ENCODE peak calls at places on chromosomes 1 and 21, in eight cellular contexts. S, F, K, N, O, X, U and G are unnamed samples. For H3K4me1, the result is how much of the 10 kb centered on the place peaks cover.

GRCh38 chr1:186030453-186030852 is 296.3 kb downstream of the HMCN1 start:
- DNase-seq in X (no peak), U (no peak), S (no peak), O (no peak), K (no peak), F (no peak), N (no peak), G (no peak)

GRCh38 chr1:8355439-8356255 is 37.7 kb downstream of the SLC45A1 start:
- DNase-seq in F (no peak), U (peak), N (no peak), O (no peak), S (no peak), K (no peak), X (no peak), G (no peak)

GRCh38 chr1:109864960-109865611 is 45.6 kb upstream of the CSF1 start:
- DNase-seq in S (no peak), X (no peak), U (peak), K (no peak), O (no peak), N (no peak), F (no peak), G (no peak)

GRCh38 chr1:177063648-177064047 is 100.9 kb downstream of the ASTN1 start:
- DNase-seq in F (no peak), S (no peak), O (no peak), U (no peak), N (no peak), X (no peak), K (no peak), G (no peak)

GRCh38 chr1:215970406-215970805 is 403.3 kb downstream of the KCTD3 start:
- DNase-seq in O (no peak), X (no peak), S (no peak), F (no peak), K (no peak), N (no peak), U (no peak), G (no peak)

GRCh38 chr1:39131940-39132339 is 72.6 kb upstream of the MACF1 start:
- DNase-seq in O (no peak), N (no peak), K (no peak), F (no peak), U (no peak), X (no peak), S (no peak), G (no peak)

GRCh38 chr1:85343612-85344255 is 67.3 kb upstream of the BCL10 start:
- DNase-seq in O (no peak), U (no peak), S (no peak), K (no peak), N (no peak), F (no peak), X (no peak), G (no peak)

GRCh38 chr21:38922474-38922873 is 116.7 kb downstream of the ETS2 start:
- DNase-seq in F (no peak), X (no peak), S (no peak), N (no peak), K (no peak), U (no peak), O (no peak), G (no peak)

GRCh38 chr1:27661412-27662075 is 10.4 kb downstream of the IFI6 start:
- DNase-seq in O (no peak), N (no peak), K (peak), F (peak), U (no peak), X (no peak), S (no peak), G (no peak)

GRCh38 chr1:225532240-225532944 is 104.6 kb upstream of the LBR start:
- DNase-seq in O (no peak), F (no peak), U (no peak), K (no peak), X (no peak), N (no peak), S (no peak), G (no peak)

GRCh38 chr21:34687065-34687464 is 18.3 kb downstream of the CLIC6 start:
- DNase-seq in S (no peak), U (no peak), F (no peak), N (no peak), X (no peak), O (no peak), K (no peak), G (no peak)

GRCh38 chr1:10121688-10122087 is 88.7 kb upstream of the KIF1B start:
- DNase-seq in U (no peak), X (no peak), S (no peak), O (no peak), F (no peak), K (no peak), N (no peak), G (no peak)

GRCh38 chr1:6859415-6860343 is 74.4 kb downstream of the CAMTA1 start:
- DNase-seq in O (no peak), F (no peak), K (no peak), S (no peak), N (no peak), U (no peak), X (no peak), G (no peak)

GRCh38 chr1:234325878-234326492 is 47.3 kb upstream of the COA6 start:
- DNase-seq in S (no peak), U (no peak), O (no peak), F (no peak), N (no peak), X (no peak), K (no peak), G (no peak)

GRCh38 chr1:248858096-248858890 is 592 bp downstream of the ZNF692 start:
- DNase-seq in U (peak), O (peak), S (peak), F (peak), K (peak), X (peak), N (peak), G (peak)

GRCh38 chr21:29261555-29262540 is 36.9 kb upstream of the BACH1 start:
- DNase-seq in K (no peak), U (no peak), F (no peak), S (no peak), X (no peak), N (no peak), O (peak), G (no peak)

GRCh38 chr1:174075245-174075692 is 53.1 kb upstream of the RC3H1 start:
- DNase-seq in X (no peak), S (no peak), K (no peak), F (no peak), U (no peak), N (no peak), O (no peak), G (no peak)

GRCh38 chr1:231274119-231274825 is 33.3 kb downstream of the GNPAT start:
- DNase-seq in U (no peak), S (no peak), N (no peak), F (no peak), X (no peak), K (no peak), O (no peak), G (no peak)

DNA sequence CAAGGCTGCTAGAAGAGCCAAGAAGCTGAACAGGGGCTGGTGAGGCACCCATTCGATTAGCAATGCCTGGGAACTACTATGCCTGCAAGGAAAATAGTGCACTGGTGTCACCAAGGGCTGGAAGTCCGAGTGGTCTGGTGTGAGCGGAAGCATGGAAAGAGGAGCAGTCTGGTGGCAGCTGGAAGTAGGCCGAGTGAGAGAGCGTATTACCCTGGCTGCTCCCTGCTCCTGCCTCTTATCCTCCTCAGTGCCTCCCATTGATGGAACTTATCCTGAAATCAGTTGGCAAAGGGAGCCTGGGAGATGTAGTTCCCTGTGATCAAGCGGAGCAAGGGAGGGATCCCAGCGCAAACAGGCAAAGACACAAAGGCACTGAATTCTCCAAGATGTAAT is 9.6 kb downstream of the SMAP2 start:
- DNase-seq in F (no peak), K (no peak), U (no peak), X (no peak), N (peak), S (peak), O (peak), G (no peak)
- H3K4me1 ChIP-seq in F (half or more), K (under half), U (under half), X (under half), N (under half), S (under half), O (under half), G (under half)

GRCh38 chr1:32953495-32953894 is 11.1 kb downstream of the RNF19B start:
- DNase-seq in N (no peak), S (no peak), K (no peak), U (no peak), F (no peak), O (no peak), X (no peak), G (no peak)

GRCh38 chr1:32958827-32959226 is 5.8 kb downstream of the RNF19B start:
- DNase-seq in O (no peak), K (no peak), N (no peak), U (no peak), S (no peak), X (no peak), F (no peak), G (no peak)

GRCh38 chr1:32949519-32949918 is 15.1 kb downstream of the RNF19B start:
- DNase-seq in X (no peak), U (no peak), K (no peak), N (no peak), F (no peak), S (no peak), O (peak), G (no peak)

GRCh38 chr1:32957017-32957416 is 7.6 kb downstream of the RNF19B start:
- DNase-seq in F (no peak), X (no peak), N (no peak), K (no peak), O (no peak), S (no peak), U (no peak), G (no peak)

GRCh38 chr1:32954183-32954582 is 10.4 kb downstream of the RNF19B start:
- DNase-seq in K (no peak), X (no peak), U (no peak), S (no peak), O (no peak), N (no peak), F (no peak), G (no peak)
- H3K4me3 ChIP-seq in K (no peak), X (no peak), U (no peak), S (no peak), O (no peak), N (no peak), F (no peak), G (no peak)

DNA sequence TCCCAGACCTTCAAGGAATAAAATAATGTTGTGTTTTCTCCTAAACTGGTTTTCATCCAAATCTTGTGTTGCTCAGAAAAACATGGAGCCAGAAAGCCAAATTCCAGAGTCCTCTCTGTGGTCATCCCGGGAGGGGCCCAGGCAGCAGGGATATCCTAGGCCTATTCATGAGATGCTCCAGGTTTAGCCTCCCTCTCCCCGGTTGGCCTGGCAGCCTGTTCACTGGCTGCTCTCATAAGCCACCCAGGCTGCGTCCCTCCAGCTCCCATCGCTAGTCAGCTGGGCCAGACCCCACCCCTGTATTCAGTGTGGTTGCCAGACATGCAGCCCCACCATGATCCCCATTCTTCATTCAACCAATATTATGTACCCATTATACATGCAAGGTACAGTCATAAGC is 113.4 kb upstream of the F3 start:
- DNase-seq in S (no peak), O (no peak), N (no peak), F (no peak), X (no peak), U (no peak), K (no peak), G (no peak)
- TF ChIP-seq CTCF in S (no peak), O (no peak), N (no peak), F (no peak), X (no peak), U (no peak), K (no peak), G (no peak)

GRCh38 chr1:179971563-179972496 is 17.2 kb downstream of the CEP350 start:
- DNase-seq in K (no peak), O (no peak), U (no peak), X (no peak), F (no peak), S (no peak), N (no peak), G (no peak)

GRCh38 chr1:179969962-179970361 is 15.4 kb downstream of the CEP350 start:
- DNase-seq in U (no peak), F (no peak), N (no peak), S (no peak), O (no peak), K (no peak), X (no peak), G (no peak)

GRCh38 chr1:179968994-179969919 is 14.6 kb downstream of the CEP350 start:
- DNase-seq in U (no peak), O (no peak), K (no peak), X (no peak), S (no peak), N (no peak), F (no peak), G (no peak)

GRCh38 chr1:179968284-179968993 is 13.8 kb downstream of the CEP350 start:
- DNase-seq in X (no peak), K (no peak), O (no peak), F (no peak), S (no peak), U (no peak), N (no peak), G (no peak)

GRCh38 chr1:179966551-179966950 is 11.9 kb downstream of the CEP350 start:
- DNase-seq in U (no peak), K (no peak), N (no peak), X (no peak), F (no peak), S (no peak), O (no peak), G (no peak)
- H3K4me1 ChIP-seq in U (under half), K (under half), N (under half), X (under half), F (under half), S (under half), O (under half), G (under half)

DNA sequence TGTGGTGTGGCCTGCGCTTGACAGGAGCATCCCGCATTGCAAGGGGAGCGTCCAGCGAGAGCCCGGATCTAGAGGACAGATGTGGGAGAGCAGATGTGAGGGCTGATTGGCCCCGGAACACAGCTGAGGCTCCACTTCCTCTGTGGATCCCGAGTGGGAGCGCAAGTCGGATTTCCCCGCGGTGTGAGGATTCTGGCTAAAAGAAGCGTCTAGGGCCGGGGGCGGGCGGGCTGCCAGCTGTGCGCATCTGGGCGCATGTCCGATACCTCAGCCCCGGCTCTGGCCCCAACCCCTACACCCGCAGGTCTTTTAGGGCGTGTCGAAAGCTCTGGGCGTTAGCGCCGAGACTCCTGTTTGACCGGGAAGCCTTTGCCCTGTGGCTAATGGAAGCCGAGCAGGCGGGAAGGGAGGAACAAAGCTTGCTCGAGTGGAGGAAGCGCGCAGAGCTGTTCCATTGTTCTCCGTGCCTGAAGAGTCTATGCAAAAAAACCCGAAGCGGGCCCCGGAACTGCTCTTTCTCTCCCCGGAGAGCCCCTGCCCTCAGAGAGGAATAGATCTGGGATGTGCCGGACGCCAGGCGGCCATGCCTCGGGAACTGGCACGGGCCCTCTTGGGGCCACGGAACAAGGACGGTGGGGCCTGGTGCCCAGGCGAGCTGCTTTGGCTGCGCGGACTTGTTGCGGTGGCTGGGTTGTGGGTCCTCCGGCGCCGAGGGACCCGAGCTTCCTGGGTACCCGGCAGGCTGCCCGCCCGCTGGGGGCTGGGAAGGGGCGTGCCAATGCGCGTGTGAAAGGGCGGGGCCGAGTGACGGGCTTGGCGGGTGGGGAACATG is 111.1 kb downstream of the NAV1 start:
- DNase-seq in X (peak), U (peak), F (no peak), O (peak), S (peak), N (peak), K (no peak), G (no peak)
- H3K4me3 ChIP-seq in X (peak), U (peak), F (peak), O (peak), S (peak), N (peak), K (no peak), G (peak)